ENCODE peak calls at places on chromosomes 3 and 15, in four cellular contexts. C is pancreas, V is osteoblast, J is PC-3. W is an unnamed sample.

GRCh38 chr3:50220109-50220508 is 15.0 kb downstream of the SLC38A3 start:
- DNase-seq in C (no peak), V (peak), J (no peak), W (no peak)

GRCh38 chr3:38457111-38458003 is 3.7 kb downstream of the ACVR2B start:
- DNase-seq in C (no peak), V (peak), J (no peak), W (no peak)

GRCh38 chr3:184745526-184745925 is 33.7 kb upstream of the MAGEF1 start:
- DNase-seq in C (peak), V (no peak), J (no peak), W (no peak)

GRCh38 chr15:40048155-40048792 is 9.3 kb upstream of the SRP14 start:
- DNase-seq in C (no peak), V (peak), J (no peak), W (peak)

GRCh38 chr3:147392083-147392916 is 14.0 kb downstream of the ZIC4 start:
- DNase-seq in C (peak), V (no peak), J (no peak), W (peak)

GRCh38 chr3:64760258-64760657 is 72.5 kb upstream of the ADAMTS9 start:
- DNase-seq in C (no peak), V (no peak), J (no peak), W (no peak)

GRCh38 chr15:67794832-67795574 is 30.3 kb upstream of the SKOR1 start:
- DNase-seq in C (no peak), V (no peak), J (no peak), W (no peak)

GRCh38 chr3:134801204-134801958 is 6.3 kb downstream of the EPHB1 start:
- DNase-seq in C (no peak), V (no peak), J (no peak), W (no peak)

GRCh38 chr3:146953523-146954125 is 348.5 kb upstream of the PLSCR5 start:
- DNase-seq in C (no peak), V (peak), J (no peak), W (no peak)

GRCh38 chr15:74443100-74443909 is 9.5 kb upstream of the SEMA7A start:
- DNase-seq in C (no peak), V (peak), J (no peak), W (peak)

GRCh38 chr15:65204931-65205655 is 6.2 kb downstream of the CILP start:
- DNase-seq in C (no peak), V (no peak), J (no peak), W (no peak)

GRCh38 chr3:71726106-71726505 is 904 bp upstream of the EIF4E3 start:
- DNase-seq in C (no peak), V (peak), J (no peak), W (no peak)

GRCh38 chr3:107683447-107683846 is 160.7 kb downstream of the BBX start:
- DNase-seq in C (no peak), V (no peak), J (no peak), W (no peak)

GRCh38 chr3:125280966-125281365 is 68.4 kb upstream of the SLC12A8 start:
- DNase-seq in C (no peak), V (no peak), J (no peak), W (no peak)

GRCh38 chr3:72347819-72348319 is 500.4 kb downstream of the SHQ1 start:
- DNase-seq in C (peak), V (no peak), J (peak), W (peak)

GRCh38 chr3:35784162-35784561 is 144.8 kb downstream of the ARPP21 start:
- DNase-seq in C (no peak), V (no peak), J (no peak), W (no peak)

GRCh38 chr3:99866167-99866810 is 48.6 kb downstream of the CMSS1 start:
- DNase-seq in C (no peak), V (peak), J (peak), W (no peak)

GRCh38 chr3:11522398-11522715 is 121.4 kb downstream of the VGLL4 start:
- DNase-seq in C (no peak), V (no peak), J (peak), W (no peak)
- H3K27ac ChIP-seq in C (no peak), V (no peak), J (peak), W (no peak)

DNA sequence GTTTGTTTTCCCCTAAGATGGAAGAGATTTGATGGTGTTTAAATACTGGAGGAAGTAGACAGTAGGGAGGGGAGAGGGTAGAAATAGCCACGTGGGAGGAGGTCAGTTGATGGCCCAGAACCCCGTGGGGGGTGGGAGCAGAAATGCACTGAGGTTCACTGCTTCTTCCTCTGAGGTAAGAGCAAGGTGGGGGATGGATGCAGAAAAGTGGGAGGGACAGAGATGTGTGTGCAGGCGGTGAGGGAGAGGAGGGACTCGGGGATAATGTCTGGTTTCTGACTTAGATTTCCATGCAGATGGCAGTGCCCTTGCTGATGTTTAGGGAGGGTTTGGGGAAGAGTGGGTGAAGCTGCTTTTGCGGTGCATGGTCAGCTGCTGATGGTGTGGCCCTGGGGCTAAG is 102.9 kb downstream of the ARNT2 start:
- DNase-seq in C (no peak), V (no peak), J (no peak), W (no peak)
- H3K27ac ChIP-seq in C (no peak), V (peak), J (no peak), W (no peak)

GRCh38 chr15:59247364-59247763 is 40.7 kb downstream of the LDHAL6B start:
- DNase-seq in C (peak), V (peak), J (peak), W (peak)

GRCh38 chr15:59251001-59251845 is 44.6 kb downstream of the LDHAL6B start:
- DNase-seq in C (no peak), V (peak), J (no peak), W (no peak)

GRCh38 chr15:59249816-59250215 is 43.2 kb downstream of the LDHAL6B start:
- DNase-seq in C (no peak), V (no peak), J (no peak), W (no peak)

GRCh38 chr15:59252137-59252536 is 45.5 kb downstream of the LDHAL6B start:
- DNase-seq in C (no peak), V (no peak), J (no peak), W (no peak)

GRCh38 chr15:59250249-59250648 is 43.6 kb downstream of the LDHAL6B start:
- DNase-seq in C (no peak), V (peak), J (no peak), W (no peak)
- H3K27ac ChIP-seq in C (no peak), V (no peak), J (no peak), W (no peak)

GRCh38 chr3:182739619-182740018 is 53.7 kb upstream of the ATP11B start:
- DNase-seq in C (no peak), V (peak), J (peak), W (no peak)
- H3K27ac ChIP-seq in C (no peak), V (no peak), J (peak), W (no peak)